ENCODE peak calls at places on chromosomes 7 and 10, in ten cellular contexts. P is ovary, V is A549, H is stomach, F is sigmoid colon, X is esophagus muscularis mucosa, M is tibial nerve, Y is HepG2, S is suprapubic skin, W is K562. G is an unnamed sample.

GRCh38 chr7:35030848-35031247 is 6.4 kb downstream of the DPY19L1 start:
- DNase-seq in X (no peak), W (no peak), Y (no peak), F (no peak), H (no peak), V (no peak), S (no peak), P (no peak), M (no peak), G (no peak)

GRCh38 chr10:59079386-59080226 is 96.8 kb upstream of the PHYHIPL start:
- DNase-seq in M (no peak), F (no peak), V (peak), P (no peak), Y (peak), X (peak), W (no peak), H (no peak), S (no peak), G (no peak)

GRCh38 chr10:120607710-120608703 is 151.0 kb downstream of the PLPP4 start:
- DNase-seq in X (peak), W (no peak), S (no peak), V (no peak), Y (no peak), H (no peak), P (no peak), M (no peak), F (no peak), G (no peak)

GRCh38 chr10:82238291-82238690 is 363.3 kb downstream of the NRG3 start:
- DNase-seq in Y (no peak), V (no peak), F (no peak), X (no peak), H (no peak), M (no peak), P (no peak), S (no peak), W (no peak), G (no peak)

GRCh38 chr10:3972460-3973366 is 187.7 kb upstream of the KLF6 start:
- DNase-seq in W (no peak), F (no peak), H (no peak), V (no peak), S (no peak), M (no peak), Y (no peak), P (no peak), X (peak), G (no peak)

GRCh38 chr10:30445716-30446115 is 11.7 kb downstream of the MAP3K8 start:
- DNase-seq in Y (no peak), H (no peak), P (no peak), X (no peak), V (no peak), M (no peak), F (no peak), S (no peak), W (no peak), G (no peak)

GRCh38 chr7:30145521-30145920 is 10.7 kb downstream of the MTURN start:
- DNase-seq in M (no peak), S (no peak), W (no peak), P (no peak), Y (no peak), F (no peak), H (no peak), X (no peak), V (no peak), G (no peak)

GRCh38 chr10:35228058-35228457 is 101.4 kb downstream of the CREM start:
- DNase-seq in P (no peak), Y (no peak), X (no peak), S (no peak), M (no peak), W (no peak), F (no peak), V (peak), H (no peak), G (no peak)

GRCh38 chr7:158924956-158925355 is 68.6 kb downstream of the DYNC2I1 start:
- DNase-seq in V (no peak), X (no peak), W (no peak), H (no peak), M (no peak), F (no peak), P (no peak), S (no peak), Y (no peak), G (no peak)

GRCh38 chr7:144384071-144384470 is 19.4 kb downstream of the NOBOX start:
- DNase-seq in V (peak), M (no peak), P (no peak), W (no peak), Y (peak), X (no peak), F (peak), S (peak), H (no peak), G (peak)

GRCh38 chr10:105149371-105149871 is 508.3 kb downstream of the SORCS3 start:
- DNase-seq in F (no peak), W (no peak), X (no peak), M (no peak), P (no peak), H (no peak), Y (no peak), S (no peak), V (no peak), G (no peak)

GRCh38 chr10:101780187-101780817 is 2.9 kb downstream of the NPM3 start:
- DNase-seq in V (no peak), F (peak), S (peak), H (no peak), P (no peak), Y (no peak), X (no peak), M (no peak), W (no peak), G (no peak)

GRCh38 chr10:6956562-6956961 is 376.5 kb upstream of the PRKCQ start:
- DNase-seq in W (no peak), S (no peak), V (no peak), F (no peak), P (no peak), M (no peak), X (no peak), Y (no peak), H (no peak), G (no peak)

GRCh38 chr10:97463363-97464132 is 17.6 kb downstream of the ZDHHC16 start:
- DNase-seq in F (no peak), Y (peak), V (peak), S (no peak), H (peak), X (no peak), P (no peak), M (no peak), W (peak), G (peak)

GRCh38 chr7:97298561-97298960 is 181.1 kb downstream of the SDHAF3 start:
- DNase-seq in V (no peak), H (no peak), Y (no peak), W (no peak), X (no peak), F (no peak), P (no peak), S (no peak), M (no peak), G (no peak)

GRCh38 chr10:69358148-69358795 is 58.4 kb downstream of the TACR2 start:
- DNase-seq in P (no peak), V (no peak), H (no peak), W (no peak), S (no peak), X (no peak), F (no peak), M (no peak), Y (no peak), G (no peak)

GRCh38 chr7:6154542-6155404 is 117.7 kb downstream of the CYTH3 start:
- DNase-seq in P (no peak), F (peak), H (no peak), X (no peak), W (no peak), M (no peak), S (no peak), V (no peak), Y (no peak), G (no peak)

GRCh38 chr7:51645298-51645697 is 328.7 kb upstream of the COBL start:
- DNase-seq in F (no peak), W (no peak), V (no peak), S (no peak), H (no peak), M (no peak), Y (no peak), P (no peak), X (no peak), G (no peak)

GRCh38 chr10:44205072-44205471 is 179.8 kb downstream of the CXCL12 start:
- DNase-seq in S (no peak), X (no peak), P (no peak), V (no peak), Y (no peak), F (no peak), H (no peak), W (no peak), M (no peak), G (no peak)

GRCh38 chr10:122510736-122511135 is 49.4 kb downstream of the HTRA1 start:
- DNase-seq in M (no peak), H (no peak), S (no peak), W (no peak), F (no peak), X (no peak), P (no peak), V (no peak), Y (no peak), G (no peak)

GRCh38 chr7:106062006-106062405 is 50.1 kb downstream of the SYPL1 start:
- DNase-seq in M (no peak), F (no peak), V (no peak), H (no peak), P (no peak), Y (no peak), S (no peak), W (no peak), X (no peak), G (no peak)

GRCh38 chr10:12214763-12215218 is 18.8 kb downstream of the CDC123 start:
- DNase-seq in F (no peak), S (no peak), W (no peak), H (no peak), V (peak), P (no peak), Y (peak), M (no peak), X (no peak), G (peak)
- TF ChIP-seq CTCF in F (peak), S (peak), W (peak), H (peak), V (peak), P (peak), Y (peak), M (peak), X (peak), G (peak)

GRCh38 chr7:20328692-20329091 is 2.0 kb upstream of the ITGB8 start:
- DNase-seq in V (no peak), X (no peak), Y (no peak), F (no peak), W (no peak), M (no peak), P (no peak), S (no peak), H (no peak), G (no peak)

GRCh38 chr7:20331231-20331880 is 656 bp downstream of the ITGB8 start:
- DNase-seq in P (peak), S (peak), F (peak), V (no peak), W (no peak), X (no peak), Y (no peak), M (peak), H (peak), G (peak)

GRCh38 chr7:20329389-20330175 is 1.1 kb upstream of the ITGB8 start:
- DNase-seq in P (peak), S (no peak), X (peak), W (peak), M (peak), H (peak), F (peak), V (peak), Y (peak), G (peak)

GRCh38 chr7:20330797-20331230 is at the start of gene ITGB8:
- DNase-seq in P (no peak), Y (no peak), X (no peak), S (peak), F (peak), W (peak), H (peak), M (no peak), V (peak), G (no peak)

GRCh38 chr7:20330176-20330796 is 414 bp upstream of the ITGB8 start:
- DNase-seq in X (peak), W (peak), H (peak), P (peak), Y (peak), V (peak), F (peak), S (peak), M (peak), G (peak)
- TF ChIP-seq POLR2A in X (peak), W (no peak), H (no peak), P (no peak), Y (no peak), V (no peak), F (peak), S (no peak), M (peak), G (peak)

GRCh38 chr7:55325371-55325792 is 39.8 kb upstream of the LANCL2 start:
- DNase-seq in M (no peak), X (peak), Y (no peak), H (peak), V (no peak), P (peak), F (no peak), S (no peak), W (no peak), G (no peak)
- TF ChIP-seq EP300 in M (no peak), X (no peak), Y (no peak), H (no peak), V (no peak), P (no peak), F (no peak), S (no peak), W (no peak), G (no peak)

GRCh38 chr10:929965-930364 is 1.5 kb downstream of the LARP4B start:
- DNase-seq in S (no peak), W (no peak), F (no peak), V (no peak), H (no peak), M (no peak), Y (no peak), X (no peak), P (no peak), G (no peak)

GRCh38 chr10:924524-924859 is 7.0 kb downstream of the LARP4B start:
- DNase-seq in X (no peak), H (no peak), W (no peak), Y (no peak), M (no peak), F (no peak), V (no peak), P (no peak), S (no peak), G (no peak)

GRCh38 chr10:927131-927530 is 4.4 kb downstream of the LARP4B start:
- DNase-seq in M (no peak), W (no peak), P (no peak), X (no peak), Y (no peak), S (no peak), F (no peak), H (no peak), V (no peak), G (no peak)

GRCh38 chr10:923844-924523 is 7.5 kb downstream of the LARP4B start:
- DNase-seq in Y (no peak), S (no peak), H (no peak), P (no peak), W (no peak), M (no peak), F (no peak), V (no peak), X (no peak), G (no peak)

GRCh38 chr10:926075-926698 is 5.3 kb downstream of the LARP4B start:
- DNase-seq in X (no peak), F (no peak), W (no peak), S (no peak), P (no peak), M (no peak), H (no peak), Y (no peak), V (no peak), G (peak)
- TF ChIP-seq CTCF in X (no peak), F (no peak), W (no peak), S (no peak), P (no peak), M (no peak), H (no peak), Y (no peak), V (no peak), G (no peak)

G was measured in transverse colon.